ENCODE peak calls at places on chromosomes 16 and 17, in eight cellular contexts. T, E, L, B, N, P, R and D are unnamed samples.

GRCh38 chr17:31308372-31308905 is 5.4 kb downstream of the EVI2B start:
- DNase-seq in T (no peak), E (no peak), L (no peak), B (no peak), N (no peak), P (no peak), R (no peak), D (no peak)

GRCh38 chr17:39676198-39676819 is 8.1 kb downstream of the PNMT start:
- DNase-seq in T (peak), E (no peak), L (peak), B (no peak), N (no peak), P (peak), R (peak), D (no peak)

GRCh38 chr17:82229686-82230626 is 1.1 kb downstream of the SLC16A3 start:
- DNase-seq in T (no peak), E (no peak), L (no peak), B (no peak), N (no peak), P (no peak), R (peak), D (no peak)

GRCh38 chr17:18981642-18982424 is 22.7 kb downstream of the FAM83G start:
- DNase-seq in T (no peak), E (peak), L (peak), B (peak), N (no peak), P (peak), R (no peak), D (peak)

GRCh38 chr16:22912654-22913053 is 98.7 kb downstream of the HS3ST2 start:
- DNase-seq in T (no peak), E (no peak), L (no peak), B (no peak), N (no peak), P (no peak), R (no peak), D (peak)

GRCh38 chr17:6570731-6571465 is 14.5 kb upstream of the PITPNM3 start:
- DNase-seq in T (no peak), E (no peak), L (no peak), B (no peak), N (no peak), P (no peak), R (no peak), D (peak)

GRCh38 chr16:4371481-4372314 is at the start of gene VASN:
- DNase-seq in T (peak), E (peak), L (peak), B (no peak), N (no peak), P (peak), R (peak), D (peak)

GRCh38 chr17:40903129-40903847 is 18.2 kb upstream of the KRT20 start:
- DNase-seq in T (no peak), E (peak), L (peak), B (peak), N (peak), P (peak), R (no peak), D (no peak)

GRCh38 chr17:49249292-49249794 is 18.8 kb upstream of the PHOSPHO1 start:
- DNase-seq in T (no peak), E (no peak), L (no peak), B (no peak), N (no peak), P (peak), R (peak), D (peak)

GRCh38 chr17:60103957-60104356 is 25.2 kb upstream of the HEATR6 start:
- DNase-seq in T (no peak), E (no peak), L (no peak), B (no peak), N (no peak), P (no peak), R (no peak), D (no peak)

GRCh38 chr16:11258553-11259287 is 2.7 kb upstream of the SOCS1 start:
- DNase-seq in T (no peak), E (no peak), L (no peak), B (no peak), N (no peak), P (no peak), R (peak), D (no peak)

DNA sequence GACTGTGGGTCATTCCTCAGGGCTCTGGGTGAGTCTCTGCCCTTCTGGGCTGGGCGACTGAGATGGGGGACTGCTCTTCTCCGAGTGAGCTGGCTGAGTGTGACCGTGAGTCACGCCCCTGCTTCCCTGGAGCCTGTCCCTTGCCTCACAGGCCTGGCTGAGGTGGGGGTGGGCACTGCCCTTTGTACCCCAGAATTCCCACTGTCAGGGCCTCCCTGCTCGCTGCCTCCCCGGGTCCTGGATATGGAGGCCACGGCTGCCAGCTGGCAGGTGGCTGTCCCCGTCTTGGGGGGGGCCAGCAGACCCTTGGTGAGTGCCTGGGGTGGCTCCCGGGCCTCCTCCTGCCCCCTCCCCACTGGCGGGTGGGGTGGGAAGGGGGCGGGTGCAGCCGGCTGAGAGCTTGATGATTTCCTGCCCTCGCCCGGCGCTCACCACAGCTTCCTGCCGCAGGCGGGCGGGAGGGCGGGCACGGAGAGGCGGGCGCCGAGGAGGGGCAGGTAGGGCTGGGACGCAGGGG is at the start of gene LAT:
- DNase-seq in T (peak), E (no peak), L (no peak), B (no peak), N (no peak), P (no peak), R (peak), D (peak)
- H3K4me3 ChIP-seq in T (peak), E (no peak), L (no peak), B (no peak), N (no peak), P (no peak), R (no peak), D (no peak)

GRCh38 chr17:66637491-66637890 is 197.4 kb upstream of the CACNG5 start:
- DNase-seq in T (no peak), E (no peak), L (peak), B (no peak), N (no peak), P (no peak), R (no peak), D (no peak)
- H3K4me3 ChIP-seq in T (no peak), E (no peak), L (no peak), B (no peak), N (no peak), P (no peak), R (no peak), D (no peak)

DNA sequence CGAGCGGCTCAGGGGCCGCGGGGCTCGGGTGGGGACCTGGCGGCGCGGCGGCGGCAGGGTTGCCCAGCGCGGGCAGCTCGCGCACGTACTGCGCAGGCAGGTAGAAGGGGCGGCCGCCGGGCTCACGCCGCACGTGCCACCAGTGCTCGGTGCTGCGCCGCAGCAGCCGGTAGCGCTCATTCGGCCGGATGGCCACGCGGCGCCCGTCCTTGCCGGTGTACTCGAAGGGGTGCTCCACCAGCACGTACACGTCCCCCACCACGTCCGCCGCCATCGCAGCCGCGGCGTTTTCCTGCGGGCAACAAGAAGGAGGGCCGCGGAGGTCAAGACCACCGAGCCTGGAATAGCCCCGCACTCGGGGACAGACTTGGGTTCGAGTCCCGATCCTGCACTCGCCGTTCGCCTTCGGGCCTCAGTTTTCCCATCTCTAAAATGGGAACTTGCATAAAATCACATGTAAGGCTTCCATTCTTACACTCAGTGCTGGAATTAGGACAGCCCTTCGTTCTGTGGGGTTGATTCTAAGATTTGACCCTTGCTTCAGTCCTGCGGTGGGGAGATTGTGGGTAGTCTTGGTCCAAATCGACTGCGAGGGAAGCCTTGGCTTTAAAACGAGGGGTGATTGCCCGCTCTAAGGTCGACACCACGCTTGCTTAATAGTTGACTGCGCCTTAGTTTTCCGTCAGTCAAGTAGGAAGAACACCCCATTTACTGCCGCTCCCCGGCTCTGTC is 2.5 kb downstream of the ARHGAP27 start:
- DNase-seq in T (no peak), E (no peak), L (no peak), B (no peak), N (no peak), P (no peak), R (no peak), D (no peak)
- H3K4me3 ChIP-seq in T (no peak), E (no peak), L (peak), B (no peak), N (no peak), P (no peak), R (no peak), D (peak)

GRCh38 chr17:63278731-63279442 is 167.2 kb downstream of the CYB561 start:
- DNase-seq in T (no peak), E (no peak), L (peak), B (no peak), N (no peak), P (no peak), R (no peak), D (no peak)

GRCh38 chr17:63277629-63278028 is 168.5 kb downstream of the CYB561 start:
- DNase-seq in T (no peak), E (no peak), L (no peak), B (no peak), N (no peak), P (no peak), R (no peak), D (no peak)

GRCh38 chr17:63282455-63282854 is 163.7 kb downstream of the CYB561 start:
- DNase-seq in T (no peak), E (no peak), L (no peak), B (no peak), N (no peak), P (no peak), R (no peak), D (no peak)

GRCh38 chr17:63276821-63277220 is 169.3 kb downstream of the CYB561 start:
- DNase-seq in T (no peak), E (no peak), L (no peak), B (no peak), N (no peak), P (no peak), R (no peak), D (no peak)

GRCh38 chr17:63279498-63280230 is 166.4 kb downstream of the CYB561 start:
- DNase-seq in T (no peak), E (peak), L (peak), B (peak), N (peak), P (no peak), R (no peak), D (no peak)
- H3K4me3 ChIP-seq in T (no peak), E (no peak), L (no peak), B (no peak), N (no peak), P (no peak), R (no peak), D (no peak)

DNA sequence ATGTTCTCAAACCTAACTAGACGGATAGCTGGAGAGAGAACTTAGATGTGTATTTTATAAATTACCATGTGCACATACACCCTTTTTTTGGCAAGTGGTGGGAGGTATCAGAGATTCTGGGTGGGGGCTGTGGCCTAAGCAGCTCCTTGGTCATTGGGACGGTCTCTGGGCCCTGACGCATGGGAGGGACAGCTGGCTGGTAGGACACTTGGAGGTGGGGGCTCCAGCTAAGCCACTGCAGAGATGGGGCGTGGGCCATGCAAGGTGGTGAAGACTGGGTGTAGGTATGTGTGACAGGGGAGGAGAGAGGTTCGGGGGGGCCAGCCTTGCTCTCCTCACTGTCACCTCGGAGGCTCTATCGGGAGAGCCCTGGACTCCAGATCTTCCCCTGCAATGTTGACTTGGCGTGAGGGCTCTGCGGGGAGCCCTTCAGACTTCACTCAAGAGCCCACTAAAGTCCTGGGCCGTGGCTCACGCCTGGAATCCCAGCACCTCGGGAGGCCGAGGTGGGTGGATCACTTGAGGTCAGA is 17.1 kb downstream of the C1QTNF1 start:
- DNase-seq in T (no peak), E (no peak), L (no peak), B (no peak), N (no peak), P (no peak), R (no peak), D (no peak)
- H3K4me3 ChIP-seq in T (no peak), E (no peak), L (no peak), B (no peak), N (no peak), P (no peak), R (no peak), D (no peak)

GRCh38 chr16:2386990-2387389 is 42.3 kb upstream of the CCNF start:
- DNase-seq in T (no peak), E (no peak), L (no peak), B (no peak), N (no peak), P (no peak), R (no peak), D (peak)
- H3K4me3 ChIP-seq in T (no peak), E (no peak), L (no peak), B (no peak), N (no peak), P (no peak), R (no peak), D (no peak)

DNA sequence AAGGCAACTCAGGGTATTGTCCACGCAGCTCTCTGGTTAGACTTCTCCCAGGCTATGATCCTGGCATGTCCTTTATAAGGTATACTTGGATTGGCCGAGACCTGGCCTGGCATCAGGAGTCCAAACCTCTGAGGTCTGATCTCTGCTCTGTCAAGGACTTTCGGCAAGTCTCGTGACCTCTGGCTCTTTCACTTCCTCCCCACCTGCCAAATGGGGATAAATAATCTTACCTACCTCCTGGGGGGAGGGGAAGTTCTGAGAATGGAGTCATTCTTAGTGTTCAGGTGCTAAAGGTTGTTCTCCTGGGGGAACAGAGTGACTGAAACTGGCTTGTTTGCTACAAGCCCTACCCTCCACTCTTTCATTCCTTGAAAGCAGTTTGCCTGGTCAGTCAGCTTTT is 7.6 kb downstream of the ATXN1L start:
- DNase-seq in T (no peak), E (no peak), L (no peak), B (no peak), N (no peak), P (no peak), R (no peak), D (no peak)
- H3K4me3 ChIP-seq in T (no peak), E (no peak), L (no peak), B (no peak), N (no peak), P (no peak), R (no peak), D (no peak)

DNA sequence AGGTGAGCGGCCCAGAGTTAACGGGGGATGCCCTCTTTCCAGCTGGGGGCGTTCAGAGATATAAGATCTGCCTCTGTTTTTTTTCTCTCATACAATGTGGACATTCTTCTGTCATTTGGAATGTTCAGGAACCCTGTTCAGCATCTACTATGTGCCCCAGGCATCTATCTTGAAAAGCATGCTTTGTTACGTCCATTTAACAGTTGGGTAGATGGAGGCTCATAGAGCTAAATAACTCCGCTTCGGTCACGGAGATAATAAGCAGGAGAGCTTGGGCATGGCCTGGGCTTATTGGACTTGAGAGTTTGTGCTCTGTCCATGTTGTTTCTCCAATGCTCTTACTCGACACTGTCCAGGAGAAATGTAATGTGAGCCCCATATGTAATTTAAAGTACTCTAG is 6.1 kb downstream of the DHODH start:
- DNase-seq in T (no peak), E (no peak), L (no peak), B (no peak), N (no peak), P (no peak), R (no peak), D (no peak)
- H3K4me3 ChIP-seq in T (no peak), E (no peak), L (no peak), B (no peak), N (no peak), P (no peak), R (no peak), D (no peak)